ENCODE peak calls at places on chromosomes 5 and 9, in ten cellular contexts. O is AG04449, B is epithelial cell of esophagus, T is NB4, W is ovary, S is esophagus squamous epithelium, F is colonic mucosa, J is testis, E is upper lobe of left lung, U is GM13976. V is an unnamed sample.

GRCh38 chr9:105647595-105648349 is 14.5 kb upstream of the TAL2 start:
- DNase-seq in O (no peak), B (peak), T (peak), W (peak), S (no peak), F (no peak), J (no peak), E (no peak), U (no peak), V (no peak)

GRCh38 chr5:169710675-169711074 is 73.6 kb downstream of the DOCK2 start:
- DNase-seq in O (no peak), B (no peak), T (no peak), W (no peak), S (no peak), F (no peak), J (peak), E (no peak), U (no peak), V (no peak)

GRCh38 chr5:44952376-44952775 is 143.6 kb downstream of the MRPS30 start:
- DNase-seq in O (no peak), B (peak), T (peak), W (no peak), S (no peak), F (no peak), J (peak), E (no peak), U (peak), V (peak)

GRCh38 chr5:137036630-137037029 is 462.5 kb downstream of the SPOCK1 start:
- DNase-seq in O (no peak), B (no peak), T (no peak), W (no peak), S (no peak), F (no peak), J (no peak), E (no peak), U (no peak), V (peak)

GRCh38 chr9:88044200-88044599 is 69.9 kb upstream of the CDK20 start:
- DNase-seq in O (no peak), B (no peak), T (no peak), W (no peak), S (no peak), F (no peak), J (no peak), E (no peak), U (no peak), V (no peak)

GRCh38 chr9:111405701-111406100 is 75.7 kb upstream of the OR2K2 start:
- DNase-seq in O (no peak), B (no peak), T (no peak), W (no peak), S (no peak), F (no peak), J (no peak), E (no peak), U (no peak), V (no peak)

GRCh38 chr5:107121793-107122519 is 548.8 kb downstream of the EFNA5 start:
- DNase-seq in O (no peak), B (no peak), T (no peak), W (no peak), S (no peak), F (no peak), J (no peak), E (no peak), U (no peak), V (no peak)

GRCh38 chr9:117825609-117826347 is 121.6 kb downstream of the TLR4 start:
- DNase-seq in O (no peak), B (no peak), T (peak), W (no peak), S (no peak), F (no peak), J (no peak), E (peak), U (no peak), V (no peak)

GRCh38 chr5:139635191-139635590 is 13.0 kb upstream of the CXXC5 start:
- DNase-seq in O (no peak), B (no peak), T (no peak), W (no peak), S (no peak), F (no peak), J (peak), E (no peak), U (no peak), V (no peak)

GRCh38 chr5:170860415-170860814 is 1.4 kb upstream of the RANBP17 start:
- DNase-seq in O (no peak), B (no peak), T (no peak), W (no peak), S (no peak), F (no peak), J (no peak), E (no peak), U (no peak), V (no peak)

GRCh38 chr5:127858116-127858784 is 155.1 kb downstream of the CCDC192 start:
- DNase-seq in O (no peak), B (no peak), T (no peak), W (no peak), S (no peak), F (no peak), J (no peak), E (no peak), U (no peak), V (no peak)

GRCh38 chr5:115543365-115543700 is 1.2 kb downstream of the FEM1C start:
- DNase-seq in O (no peak), B (no peak), T (no peak), W (no peak), S (no peak), F (peak), J (no peak), E (no peak), U (no peak), V (no peak)

GRCh38 chr5:180866296-180866695 is 5.2 kb upstream of the ZFP62 start:
- DNase-seq in O (no peak), B (no peak), T (no peak), W (no peak), S (no peak), F (peak), J (no peak), E (no peak), U (no peak), V (no peak)

GRCh38 chr9:135349963-135350360 is 129.6 kb upstream of the PPP1R26 start:
- DNase-seq in O (no peak), B (no peak), T (no peak), W (no peak), S (no peak), F (no peak), J (no peak), E (no peak), U (no peak), V (no peak)

GRCh38 chr9:72526901-72527800 is 5.7 kb downstream of the TMC1 start:
- DNase-seq in O (peak), B (peak), T (peak), W (peak), S (no peak), F (peak), J (peak), E (peak), U (peak), V (peak)

DNA sequence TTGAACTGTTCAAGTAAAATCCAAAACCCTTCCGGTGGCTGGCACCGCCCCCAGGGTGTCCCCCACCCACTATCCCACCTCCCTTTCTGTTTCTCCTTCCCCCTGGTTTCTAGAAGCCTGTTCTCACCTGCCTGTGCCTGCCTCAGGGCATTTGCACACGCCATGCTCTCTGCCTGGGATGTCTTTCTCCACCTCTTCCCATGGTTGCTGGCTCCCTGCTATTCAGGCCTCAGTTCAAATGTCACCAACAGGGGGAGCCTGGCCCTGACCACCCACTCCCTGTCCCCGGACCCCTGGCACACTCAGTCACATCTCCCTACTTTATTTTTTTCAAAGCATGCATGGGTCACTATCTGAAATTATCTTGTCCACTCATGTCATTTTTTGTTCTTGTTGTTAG is 39.9 kb upstream of the EEIG1 start:
- DNase-seq in O (no peak), B (no peak), T (no peak), W (no peak), S (no peak), F (no peak), J (no peak), E (no peak), U (no peak), V (no peak)
- TF ChIP-seq CTCF in O (no peak), B (no peak), T (peak), W (no peak), S (no peak), F (no peak), J (no peak), E (no peak), U (peak), V (no peak)

GRCh38 chr9:98045234-98046160 is 11.0 kb upstream of the NANS start:
- DNase-seq in O (no peak), B (peak), T (peak), W (no peak), S (no peak), F (no peak), J (no peak), E (no peak), U (no peak), V (no peak)
- TF ChIP-seq CTCF in O (no peak), B (no peak), T (no peak), W (no peak), S (no peak), F (no peak), J (no peak), E (no peak), U (no peak), V (no peak)

GRCh38 chr9:27573699-27574265 is 501 bp upstream of the C9orf72 start:
- DNase-seq in O (peak), B (peak), T (peak), W (peak), S (peak), F (peak), J (peak), E (peak), U (peak), V (peak)

GRCh38 chr9:27569406-27569805 is 3.9 kb downstream of the C9orf72 start:
- DNase-seq in O (no peak), B (peak), T (no peak), W (no peak), S (no peak), F (no peak), J (no peak), E (no peak), U (no peak), V (no peak)

GRCh38 chr9:27572566-27572917 is 739 bp downstream of the C9orf72 start:
- DNase-seq in O (no peak), B (peak), T (peak), W (no peak), S (peak), F (no peak), J (peak), E (peak), U (no peak), V (peak)

GRCh38 chr9:27572036-27572435 is 1.2 kb downstream of the C9orf72 start:
- DNase-seq in O (no peak), B (peak), T (no peak), W (no peak), S (no peak), F (no peak), J (no peak), E (no peak), U (no peak), V (no peak)

GRCh38 chr9:27572918-27573698 is at the start of gene C9orf72:
- DNase-seq in O (no peak), B (peak), T (peak), W (peak), S (no peak), F (peak), J (peak), E (peak), U (peak), V (peak)
- TF ChIP-seq CTCF in O (no peak), B (no peak), T (no peak), W (no peak), S (no peak), F (no peak), J (no peak), E (no peak), U (no peak), V (no peak)

GRCh38 chr5:93874491-93874890 is 133.1 kb upstream of the POU5F2 start:
- DNase-seq in O (no peak), B (no peak), T (no peak), W (no peak), S (no peak), F (no peak), J (no peak), E (no peak), U (no peak), V (no peak)
- TF ChIP-seq CTCF in O (no peak), B (no peak), T (no peak), W (no peak), S (no peak), F (no peak), J (no peak), E (no peak), U (no peak), V (no peak)